ENCODE peak calls at places on chromosomes 1 and 21, in four cellular contexts. P is H9, L is IMR-90, H is mesenchymal stem cell. C is an unnamed sample.

GRCh38 chr21:34986561-34987533 is 62.3 kb downstream of the RUNX1 start:
- DNase-seq in P (peak), L (peak), H (peak), C (peak)

GRCh38 chr21:39196310-39196709 is 13.1 kb upstream of the PSMG1 start:
- DNase-seq in P (no peak), H (no peak), L (no peak), C (no peak)

GRCh38 chr1:160081261-160081936 is at the start of gene KCNJ9:
- DNase-seq in H (peak), L (no peak), P (no peak), C (no peak)

GRCh38 chr21:16424331-16424749 is 694.6 kb downstream of the USP25 start:
- DNase-seq in L (no peak), P (no peak), H (no peak), C (no peak)

GRCh38 chr1:118649406-118649805 is 338.7 kb downstream of the TBX15 start:
- DNase-seq in P (no peak), H (no peak), L (no peak), C (no peak)

GRCh38 chr21:34684174-34684876 is 15.5 kb downstream of the CLIC6 start:
- DNase-seq in P (no peak), L (no peak), H (no peak), C (no peak)

GRCh38 chr1:20546637-20547036 is 5.7 kb upstream of the FAM43B start:
- DNase-seq in H (no peak), P (no peak), L (no peak), C (no peak)

GRCh38 chr1:228292609-228292911 is 84.7 kb downstream of the OBSCN start:
- DNase-seq in L (no peak), P (no peak), H (no peak), C (no peak)

GRCh38 chr1:186842547-186842946 is 13.8 kb downstream of the PLA2G4A start:
- DNase-seq in L (no peak), P (no peak), H (no peak), C (no peak)

GRCh38 chr1:37478890-37479254 is 4.5 kb downstream of the ZC3H12A start:
- DNase-seq in P (no peak), H (peak), L (peak), C (no peak)

GRCh38 chr1:109787211-109787844 is 23.6 kb upstream of the EPS8L3 start:
- DNase-seq in P (no peak), L (peak), H (peak), C (no peak)

GRCh38 chr1:160675641-160676410 is 29.0 kb upstream of the SLAMF1 start:
- DNase-seq in P (peak), H (peak), L (peak), C (peak)

GRCh38 chr1:204866051-204866596 is 4.5 kb upstream of the NFASC start:
- DNase-seq in L (no peak), H (no peak), P (no peak), C (no peak)

GRCh38 chr1:179447489-179447888 is 81.7 kb downstream of the AXDND1 start:
- DNase-seq in L (peak), H (no peak), P (peak), C (no peak)

GRCh38 chr1:36161656-36162531 is 5.9 kb downstream of the MAP7D1 start:
- DNase-seq in L (no peak), P (peak), H (peak), C (no peak)

GRCh38 chr1:59204001-59204400 is 92.9 kb upstream of the FGGY start:
- DNase-seq in P (no peak), H (peak), L (peak), C (no peak)

GRCh38 chr1:231053493-231054162 is 13.6 kb upstream of the FAM89A start:
- DNase-seq in P (no peak), L (peak), H (peak), C (no peak)

GRCh38 chr1:158049867-158050266 is 56.4 kb downstream of the KIRREL1 start:
- DNase-seq in P (no peak), L (peak), H (no peak), C (no peak)

GRCh38 chr1:200368556-200368955 is 41.3 kb downstream of the ZNF281 start:
- DNase-seq in P (no peak), H (no peak), L (no peak), C (no peak)

GRCh38 chr1:48208652-48209051 is 13.9 kb upstream of the SLC5A9 start:
- DNase-seq in L (no peak), H (no peak), P (no peak), C (no peak)

GRCh38 chr21:28699591-28700259 is 293.0 kb downstream of the LTN1 start:
- DNase-seq in P (no peak), H (no peak), L (no peak), C (no peak)

GRCh38 chr1:115118086-115118485 is 28.8 kb upstream of the TSPAN2 start:
- DNase-seq in H (no peak), P (no peak), L (no peak), C (no peak)

DNA sequence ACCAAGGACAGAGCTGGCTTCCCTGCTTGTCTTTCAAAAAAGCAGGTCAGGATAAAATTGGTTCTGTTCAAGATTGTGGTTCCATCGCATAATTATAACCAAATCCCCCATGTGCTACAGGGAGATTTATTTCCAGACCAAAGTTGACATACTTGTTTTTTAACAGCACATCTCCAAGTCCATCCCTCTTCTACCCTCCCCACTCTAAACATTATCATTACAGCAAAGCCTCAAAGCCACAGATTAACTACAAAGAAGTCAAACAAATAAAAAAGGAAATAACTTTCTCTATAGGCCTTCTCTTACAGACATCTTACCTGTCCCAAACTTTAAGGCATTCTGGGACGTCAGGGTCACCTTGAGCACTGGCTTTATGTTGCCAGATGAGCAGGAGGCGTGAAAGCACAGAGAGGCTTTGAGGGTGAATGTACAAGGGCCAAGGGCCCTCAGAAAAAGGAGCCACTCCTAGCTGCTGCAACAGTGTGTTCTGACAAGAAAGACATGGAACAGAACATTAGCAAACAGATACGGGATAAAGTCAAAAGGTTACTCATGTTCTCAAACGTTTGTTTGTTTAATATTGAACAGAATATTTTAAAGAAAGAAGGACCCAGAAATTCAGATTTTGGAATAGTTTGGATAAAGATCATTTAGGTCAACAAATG is 31.2 kb downstream of the UBR4 start:
- DNase-seq in L (no peak), H (no peak), P (no peak), C (no peak)
- H3K4ac ChIP-seq in L (no peak), H (no peak), P (no peak), C (no peak)

GRCh38 chr1:2630498-2631135 is 2.2 kb downstream of the MMEL1 start:
- DNase-seq in L (no peak), P (no peak), H (no peak), C (no peak)

GRCh38 chr1:2632561-2633361 is at the start of gene MMEL1:
- DNase-seq in L (no peak), P (no peak), H (no peak), C (no peak)

GRCh38 chr1:2629627-2630497 is 3.0 kb downstream of the MMEL1 start:
- DNase-seq in H (no peak), P (no peak), L (no peak), C (no peak)

GRCh38 chr1:2632051-2632430 is 775 bp downstream of the MMEL1 start:
- DNase-seq in L (no peak), P (no peak), H (no peak), C (no peak)

DNA sequence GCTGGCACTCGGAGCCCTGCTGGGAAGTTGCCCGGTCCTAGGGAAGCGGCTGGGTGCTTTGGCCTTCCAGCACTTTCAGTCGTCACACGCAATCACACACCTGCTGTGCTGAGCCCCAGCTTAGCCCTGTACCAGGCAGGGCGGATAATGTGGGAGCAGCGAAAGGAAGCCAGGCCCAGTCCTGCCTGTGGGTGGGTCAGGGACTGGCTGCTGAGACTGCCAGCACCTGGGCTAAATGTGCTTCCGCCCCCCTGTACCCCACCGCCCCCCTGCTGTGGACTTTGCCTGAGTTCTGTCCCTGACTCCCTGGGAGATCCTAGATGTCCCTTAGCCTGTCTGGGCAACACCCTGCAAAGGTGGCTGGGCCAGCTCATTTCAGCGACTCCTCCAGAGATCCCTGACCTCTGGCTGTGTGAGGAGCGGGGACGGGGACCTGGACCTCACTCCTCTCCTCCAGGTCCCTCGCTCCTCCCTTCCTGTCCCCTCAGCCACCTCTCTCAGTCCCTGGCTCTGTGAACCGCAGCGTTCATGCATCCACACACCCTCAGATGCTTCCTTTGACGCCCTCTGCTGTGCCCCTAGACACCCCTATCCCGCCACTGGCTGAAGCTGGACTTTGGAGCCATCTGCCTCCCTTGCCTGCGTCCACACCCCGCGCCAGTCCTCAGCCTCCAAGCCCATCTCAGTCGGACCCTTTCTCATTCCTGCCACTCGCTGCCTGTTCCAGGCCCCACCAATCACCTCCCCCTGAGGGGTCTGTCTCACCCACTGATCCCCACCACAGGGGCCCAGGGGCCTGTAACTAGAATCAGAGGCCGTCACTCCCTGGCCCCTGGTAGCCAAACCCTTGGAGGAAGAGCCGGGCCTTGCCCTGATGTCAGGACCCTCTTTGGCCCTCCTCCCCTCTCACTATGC is 1.4 kb downstream of the MMEL1 start:
- DNase-seq in L (no peak), P (no peak), H (no peak), C (no peak)
- H3K4ac ChIP-seq in L (no peak), P (no peak), H (no peak), C (peak)

GRCh38 chr1:93448292-93448982 is 519 bp downstream of the FNBP1L start:
- DNase-seq in H (peak), L (no peak), P (peak), C (peak)
- H3K4ac ChIP-seq in H (peak), L (peak), P (peak), C (peak)

GRCh38 chr1:1782399-1783221 is 4.3 kb upstream of the NADK start:
- DNase-seq in H (peak), L (peak), P (peak), C (no peak)
- H3K4ac ChIP-seq in H (no peak), L (peak), P (no peak), C (no peak)

DNA sequence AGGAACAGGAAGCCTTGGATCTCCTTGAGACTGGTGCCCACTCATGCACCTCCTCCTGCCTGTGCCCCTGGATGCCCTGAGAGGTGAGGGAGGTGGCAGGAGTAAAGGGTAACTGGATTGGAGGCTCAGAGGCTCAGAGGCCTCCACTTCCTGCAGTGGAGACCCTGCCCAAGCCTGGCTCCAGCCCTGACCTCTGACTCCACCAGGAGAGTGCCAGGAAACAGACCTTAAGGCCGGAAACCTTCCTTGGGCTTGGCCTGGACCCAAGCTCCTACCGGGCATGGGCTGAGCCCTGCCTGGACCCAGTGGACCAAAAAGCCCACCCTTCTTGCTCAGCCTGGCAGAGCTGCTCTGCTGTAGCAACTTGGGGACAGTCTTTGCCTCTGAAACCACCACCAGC is 15.0 kb upstream of the CELA3B start:
- DNase-seq in P (no peak), H (no peak), L (no peak), C (no peak)
- H3K4ac ChIP-seq in P (no peak), H (no peak), L (no peak), C (no peak)

DNA sequence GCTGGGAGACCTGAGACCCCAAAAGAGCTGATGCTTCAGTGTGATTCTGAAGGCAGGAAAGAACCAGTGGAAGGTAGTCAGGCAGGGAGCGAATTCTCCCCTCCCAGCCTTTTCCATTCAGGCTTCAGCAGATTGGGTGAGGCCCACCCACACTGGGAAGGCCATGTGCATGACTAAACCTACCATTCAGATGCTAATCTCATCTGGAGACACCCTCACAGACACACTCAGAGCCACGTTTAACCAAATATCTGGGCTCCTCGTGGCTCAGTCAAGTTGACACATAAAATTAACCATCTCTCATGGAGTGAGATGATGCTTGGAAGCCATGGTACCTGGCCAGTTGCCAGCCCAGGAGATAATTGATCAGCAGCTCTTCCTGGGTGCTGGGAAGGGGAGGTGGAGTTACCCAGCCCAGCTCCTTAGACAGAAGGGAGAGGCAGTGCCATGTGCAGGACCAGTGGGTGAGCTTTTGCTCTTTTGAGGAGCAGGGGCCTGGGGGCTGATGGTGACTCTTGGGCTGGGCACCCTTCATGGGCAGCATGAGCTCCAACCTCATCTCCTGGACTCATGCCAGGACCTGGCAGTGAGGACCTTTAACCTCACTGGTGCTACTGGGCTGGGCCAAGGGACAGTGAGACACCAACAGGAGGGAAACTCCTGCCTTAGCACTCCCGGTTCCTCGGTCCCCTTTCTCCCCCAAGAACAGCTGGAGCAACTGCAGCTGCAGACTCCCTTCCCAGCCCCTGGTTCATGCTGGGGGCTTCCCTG is 89.0 kb upstream of the ACTL8 start:
- DNase-seq in L (peak), P (no peak), H (no peak), C (no peak)
- H3K4ac ChIP-seq in L (no peak), P (no peak), H (no peak), C (no peak)

GRCh38 chr1:221543529-221544120 is 198.3 kb downstream of the DUSP10 start:
- DNase-seq in P (no peak), L (peak), H (peak), C (no peak)
- H3K4ac ChIP-seq in P (no peak), L (no peak), H (no peak), C (no peak)

C was measured in neuronal stem cell.